ENCODE peak calls at places on chromosomes 5 and 9, in five cellular contexts. T, S, X, P and N are unnamed samples.

GRCh38 chr9:25716220-25716872 is 38.1 kb upstream of the TUSC1 start:
- DNase-seq in S (peak; percentile 31), T (no peak), X (peak; percentile 80), P (peak; percentile 24), N (peak; percentile 89)

GRCh38 chr5:151068571-151069197 is 12.2 kb downstream of the TNIP1 start:
- DNase-seq in T (no peak), X (no peak), P (no peak), S (no peak), N (no peak)

GRCh38 chr9:97507585-97507984 is 6.1 kb downstream of the TMOD1 start:
- DNase-seq in P (no peak), X (no peak), T (no peak), S (no peak), N (no peak)

GRCh38 chr5:143874312-143874711 is 62.4 kb downstream of the HMHB1 start:
- DNase-seq in T (no peak), S (peak; percentile 59), P (no peak), X (no peak), N (no peak)

GRCh38 chr9:113857875-113858274 is 18.2 kb upstream of the ZNF618 start:
- DNase-seq in S (peak; percentile 33), T (no peak), P (peak; percentile 48), X (no peak), N (no peak)

GRCh38 chr5:111997308-111998159 is 240.5 kb upstream of the NREP start:
- DNase-seq in X (peak; percentile 92), T (no peak), P (no peak), S (peak; percentile 100), N (no peak)

GRCh38 chr9:93683331-93684134 is 107.1 kb downstream of the PHF2 start:
- DNase-seq in P (no peak), T (no peak), X (no peak), S (no peak), N (peak; percentile 3)

GRCh38 chr9:89821081-89821480 is 216.3 kb downstream of the GADD45G start:
- DNase-seq in S (peak; percentile 71), P (no peak), T (no peak), X (no peak), N (peak; percentile 47)

GRCh38 chr5:76622973-76623596 is at the start of gene F2RL2:
- DNase-seq in T (no peak), S (peak; percentile 91), P (no peak), X (peak; percentile 56), N (peak; percentile 19)

GRCh38 chr9:97076238-97076637 is 37.3 kb upstream of the CTSV start:
- DNase-seq in S (no peak), T (no peak), P (no peak), X (no peak), N (peak; percentile 58)

GRCh38 chr5:61332369-61332745 is 299 bp downstream of the ZSWIM6 start:
- DNase-seq in X (no peak), P (peak; percentile 68), S (no peak), T (peak; percentile 44), N (no peak)

GRCh38 chr5:73426034-73426433 is 22.5 kb downstream of the FOXD1 start:
- DNase-seq in X (peak; percentile 36), P (no peak), T (no peak), S (no peak), N (no peak)

GRCh38 chr9:88387035-88387732 is 1.1 kb upstream of the SPIN1 start:
- DNase-seq in P (no peak), X (peak; percentile 54), T (peak; percentile 35), S (peak; percentile 65), N (peak; percentile 53)

GRCh38 chr9:133775951-133776905 is 38.1 kb upstream of the SARDH start:
- DNase-seq in S (no peak), T (no peak), P (peak; percentile 30), X (no peak), N (no peak)

GRCh38 chr9:122095010-122095767 is 2.1 kb upstream of the TTLL11 start:
- DNase-seq in S (peak; percentile 44), T (peak; percentile 27), X (peak; percentile 77), P (no peak), N (peak; percentile 74)

GRCh38 chr9:116196806-116197205 is 43.2 kb downstream of the PAPPA start:
- DNase-seq in S (no peak), P (no peak), T (no peak), X (no peak), N (no peak)

GRCh38 chr9:129343119-129343696 is 165.1 kb upstream of the IER5L start:
- DNase-seq in P (no peak), X (no peak), S (no peak), T (no peak), N (no peak)

GRCh38 chr5:153147891-153148623 is 342.4 kb upstream of the GRIA1 start:
- DNase-seq in X (peak; percentile 81), P (no peak), T (peak; percentile 86), S (peak; percentile 72), N (peak; percentile 55)

GRCh38 chr5:120405291-120405864 is 58.7 kb upstream of the PRR16 start:
- DNase-seq in X (peak; percentile 29), T (no peak), P (no peak), S (peak; percentile 85), N (no peak)

GRCh38 chr9:95592931-95593330 is 76.2 kb upstream of the PTCH1 start:
- DNase-seq in S (no peak), X (no peak), P (no peak), T (no peak), N (no peak)

GRCh38 chr5:93404246-93404645 is 176.8 kb downstream of the NR2F1-AS1 start:
- DNase-seq in S (no peak), P (no peak), T (no peak), X (no peak), N (no peak)